ENCODE peak calls at places on chromosome 12, in eight cellular contexts. D is heart left ventricle; L is neuronal stem cell; M is H7; N is K562; Y is CD4-positive, alpha-beta T cell; U is HCT116; A is naive thymus-derived CD4-positive, alpha-beta T cell. S is an unnamed sample. For H3K27me3, the result is how much of the 10 kb centered on the place peaks cover.

GRCh38 chr12:55955800-55956508 is 9.9 kb downstream of the PMEL start:
- DNase-seq in D (no peak), L (no peak), M (peak), N (peak), Y (peak), U (peak), A (no peak), S (peak)

GRCh38 chr12:8780389-8780788 is 42.0 kb upstream of the A2ML1 start:
- DNase-seq in D (no peak), L (no peak), M (peak), N (peak), Y (no peak), U (peak), A (no peak), S (peak)

GRCh38 chr12:70692681-70693288 is 55.6 kb upstream of the PTPRB start:
- DNase-seq in D (no peak), L (no peak), M (peak), N (peak), Y (no peak), U (peak), A (no peak), S (peak)

GRCh38 chr12:94134226-94134795 is 14.1 kb upstream of the PLXNC1 start:
- DNase-seq in D (no peak), L (no peak), M (peak), N (peak), Y (no peak), U (peak), A (no peak), S (peak)

GRCh38 chr12:32505067-32505466 is 105.7 kb downstream of the FGD4 start:
- DNase-seq in D (no peak), L (no peak), M (no peak), N (no peak), Y (no peak), U (no peak), A (no peak), S (no peak)

GRCh38 chr12:98260276-98260675 is 255.1 kb upstream of the TMPO start:
- DNase-seq in D (no peak), L (no peak), M (no peak), N (no peak), Y (no peak), U (no peak), A (no peak), S (no peak)

GRCh38 chr12:23140710-23141109 is 515.7 kb downstream of the ETNK1 start:
- DNase-seq in D (no peak), L (no peak), M (no peak), N (no peak), Y (no peak), U (no peak), A (no peak), S (no peak)

GRCh38 chr12:6476496-6476895 is 6.0 kb upstream of the VAMP1 start:
- DNase-seq in D (no peak), L (no peak), M (no peak), N (no peak), Y (no peak), U (no peak), A (no peak), S (peak)

GRCh38 chr12:6563448-6564050 is 4.5 kb downstream of the NOP2 start:
- DNase-seq in D (peak), L (peak), M (peak), N (peak), Y (peak), U (no peak), A (peak), S (peak)

GRCh38 chr12:13210022-13210539 is 13.6 kb downstream of the EMP1 start:
- DNase-seq in D (no peak), L (no peak), M (no peak), N (no peak), Y (no peak), U (no peak), A (no peak), S (no peak)

GRCh38 chr12:116065561-116065960 is 211.9 kb downstream of the MED13L start:
- DNase-seq in D (no peak), L (no peak), M (no peak), N (no peak), Y (no peak), U (no peak), A (no peak), S (no peak)

GRCh38 chr12:124684971-124685688 is 117.7 kb upstream of the NCOR2 start:
- DNase-seq in D (no peak), L (no peak), M (no peak), N (no peak), Y (no peak), U (no peak), A (no peak), S (peak)

GRCh38 chr12:25186788-25187397 is 8.1 kb downstream of the DNAI7 start:
- DNase-seq in D (no peak), L (no peak), M (no peak), N (no peak), Y (no peak), U (no peak), A (no peak), S (no peak)

GRCh38 chr12:15629108-15629507 is 160.1 kb downstream of the EPS8 start:
- DNase-seq in D (peak), L (peak), M (no peak), N (no peak), Y (no peak), U (peak), A (no peak), S (peak)

GRCh38 chr12:11723993-11724392 is 74.5 kb downstream of the ETV6 start:
- DNase-seq in D (no peak), L (no peak), M (peak), N (no peak), Y (no peak), U (no peak), A (no peak), S (peak)

GRCh38 chr12:50842637-50843493 is at the start of gene TMPRSS12:
- DNase-seq in D (no peak), L (no peak), M (peak), N (no peak), Y (no peak), U (no peak), A (no peak), S (no peak)

GRCh38 chr12:56385873-56386272 is 23.2 kb upstream of the APOF start:
- DNase-seq in D (no peak), L (no peak), M (no peak), N (peak), Y (no peak), U (peak), A (no peak), S (peak)

GRCh38 chr12:42810006-42810405 is 220.5 kb upstream of the PRICKLE1 start:
- DNase-seq in D (no peak), L (no peak), M (no peak), N (no peak), Y (no peak), U (no peak), A (no peak), S (no peak)

GRCh38 chr12:83826112-83826511 is 1086.5 kb downstream of the SLC6A15 start:
- DNase-seq in D (no peak), L (peak), M (peak), N (peak), Y (no peak), U (peak), A (peak), S (peak)

GRCh38 chr12:82279597-82279996 is 78.6 kb downstream of the CCDC59 start:
- DNase-seq in D (no peak), L (no peak), M (no peak), N (no peak), Y (no peak), U (no peak), A (no peak), S (no peak)

GRCh38 chr12:114263031-114263825 is 142.7 kb downstream of the TBX5 start:
- DNase-seq in D (no peak), L (no peak), M (no peak), N (no peak), Y (no peak), U (no peak), A (no peak), S (no peak)

GRCh38 chr12:49369723-49370145 is 2.5 kb downstream of the SPATS2 start:
- DNase-seq in D (peak), L (no peak), M (peak), N (peak), Y (no peak), U (no peak), A (no peak), S (peak)

GRCh38 chr12:23472329-23472971 is 477.0 kb downstream of the SOX5 start:
- DNase-seq in D (no peak), L (no peak), M (no peak), N (peak), Y (no peak), U (no peak), A (no peak), S (no peak)

GRCh38 chr12:26493656-26494055 is 298.3 kb downstream of the SSPN start:
- DNase-seq in D (no peak), L (no peak), M (no peak), N (no peak), Y (no peak), U (peak), A (no peak), S (no peak)

GRCh38 chr12:124687695-124688301 is 120.4 kb upstream of the NCOR2 start:
- DNase-seq in D (peak), L (no peak), M (no peak), N (no peak), Y (peak), U (no peak), A (no peak), S (no peak)

GRCh38 chr12:73330584-73331351 is 1058.6 kb downstream of the TRHDE start:
- DNase-seq in D (no peak), L (no peak), M (no peak), N (no peak), Y (no peak), U (no peak), A (no peak), S (no peak)

GRCh38 chr12:27808831-27809230 is 28.8 kb upstream of the MANSC4 start:
- DNase-seq in D (peak), L (no peak), M (no peak), N (no peak), Y (no peak), U (no peak), A (no peak), S (no peak)

GRCh38 chr12:107622005-107622404 is 63.6 kb upstream of the PWP1 start:
- DNase-seq in D (no peak), L (no peak), M (peak), N (peak), Y (no peak), U (peak), A (no peak), S (peak)

GRCh38 chr12:112627851-112628250 is 163.7 kb upstream of the RPH3A start:
- DNase-seq in D (no peak), L (no peak), M (no peak), N (no peak), Y (no peak), U (no peak), A (no peak), S (no peak)

GRCh38 chr12:25997401-25997973 is 39.0 kb downstream of the RASSF8 start:
- DNase-seq in D (no peak), L (peak), M (no peak), N (no peak), Y (no peak), U (peak), A (no peak), S (no peak)

GRCh38 chr12:120261951-120262851 is 3.3 kb downstream of the PXN start:
- DNase-seq in D (no peak), L (no peak), M (no peak), N (peak), Y (no peak), U (peak), A (no peak), S (no peak)

GRCh38 chr12:92753976-92754885 is 51.4 kb downstream of the PLEKHG7 start:
- DNase-seq in D (peak), L (no peak), M (no peak), N (no peak), Y (no peak), U (no peak), A (no peak), S (no peak)

GRCh38 chr12:132318135-132318534 is 11.3 kb downstream of the GALNT9 start:
- DNase-seq in D (no peak), L (no peak), M (no peak), N (no peak), Y (no peak), U (no peak), A (no peak), S (no peak)

GRCh38 chr12:12586879-12587675 is 24.4 kb upstream of the DUSP16 start:
- DNase-seq in D (no peak), L (no peak), M (no peak), N (no peak), Y (no peak), U (no peak), A (no peak), S (no peak)

GRCh38 chr12:50635857-50636256 is 128.0 kb upstream of the ATF1 start:
- DNase-seq in D (no peak), L (no peak), M (no peak), N (no peak), Y (no peak), U (no peak), A (no peak), S (no peak)

GRCh38 chr12:107400686-107401447 is 284.7 kb upstream of the PWP1 start:
- DNase-seq in D (no peak), L (no peak), M (no peak), N (no peak), Y (no peak), U (no peak), A (no peak), S (no peak)

GRCh38 chr12:18805516-18806248 is 67.8 kb downstream of the CAPZA3 start:
- DNase-seq in D (no peak), L (no peak), M (peak), N (no peak), Y (no peak), U (no peak), A (no peak), S (no peak)

GRCh38 chr12:54032220-54032619 is 630 bp upstream of the HOXC5 start:
- DNase-seq in D (no peak), L (no peak), M (no peak), N (no peak), Y (no peak), U (no peak), A (no peak), S (no peak)

GRCh38 chr12:54028324-54029201 is at the start of gene HOXC6:
- DNase-seq in D (no peak), L (no peak), M (peak), N (peak), Y (no peak), U (no peak), A (no peak), S (no peak)

GRCh38 chr12:54030889-54031860 is 1.7 kb upstream of the HOXC5 start:
- DNase-seq in D (no peak), L (no peak), M (peak), N (no peak), Y (no peak), U (no peak), A (no peak), S (peak)

GRCh38 chr12:54029529-54030441 is 1.5 kb downstream of the HOXC6 start:
- DNase-seq in D (no peak), L (no peak), M (peak), N (no peak), Y (no peak), U (no peak), A (no peak), S (no peak)

GRCh38 chr12:54030442-54030801 is 2.2 kb downstream of the HOXC6 start:
- DNase-seq in D (no peak), L (no peak), M (no peak), N (no peak), Y (no peak), U (no peak), A (no peak), S (no peak)
- H3K27me3 ChIP-seq in D (half or more), L (half or more), M (half or more), N (under half), Y (half or more), U (under half), A (half or more), S (half or more)

GRCh38 chr12:52832451-52832850 is 1.7 kb downstream of the KRT79 start:
- DNase-seq in D (no peak), L (no peak), M (no peak), N (no peak), Y (no peak), U (no peak), A (no peak), S (no peak)
- H3K27me3 ChIP-seq in D (under half), L (under half), M (under half), N (under half), Y (under half), U (under half), A (under half), S (under half)

DNA sequence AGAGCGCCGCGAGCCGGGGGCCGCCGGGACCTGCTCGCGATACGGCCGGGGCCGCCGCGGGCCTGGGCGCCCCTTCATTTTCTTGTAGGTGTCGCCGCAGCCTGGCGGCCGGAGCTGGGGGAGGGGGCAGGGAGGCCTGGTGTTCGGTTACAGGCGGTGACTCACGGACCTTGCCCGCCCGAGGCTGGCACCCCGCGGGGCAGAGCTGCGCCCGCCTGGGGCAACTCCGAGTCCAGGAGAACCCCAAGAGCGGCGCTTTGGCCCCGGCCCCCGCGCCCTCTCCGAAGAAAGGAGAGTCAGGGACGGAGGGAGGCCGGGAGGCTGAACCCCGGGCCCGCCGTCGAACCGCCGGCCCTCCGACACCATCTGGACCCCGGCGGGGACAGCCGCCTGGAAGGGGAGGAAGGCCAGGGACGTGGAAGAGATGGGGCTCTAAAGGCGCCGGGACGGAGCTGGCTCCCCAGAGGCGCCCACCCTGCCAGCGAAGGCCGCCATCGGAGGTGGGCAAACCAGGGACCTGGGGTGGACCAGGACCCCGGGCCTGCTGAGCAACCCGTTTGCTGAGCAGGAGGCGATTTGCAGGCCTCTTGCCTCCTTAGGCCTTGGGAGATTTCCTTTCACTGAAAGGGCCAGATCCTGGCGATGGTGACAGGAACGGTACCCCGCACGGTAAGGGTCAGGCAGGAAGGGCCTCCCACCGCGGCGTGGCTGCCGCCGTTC is 828 bp upstream of the NUAK1 start:
- DNase-seq in D (peak), L (peak), M (peak), N (no peak), Y (no peak), U (peak), A (peak), S (peak)
- H3K27me3 ChIP-seq in D (under half), L (under half), M (under half), N (under half), Y (half or more), U (under half), A (under half), S (under half)

GRCh38 chr12:65725376-65725775 is 98.9 kb upstream of the HMGA2 start:
- DNase-seq in D (no peak), L (no peak), M (no peak), N (no peak), Y (no peak), U (peak), A (no peak), S (no peak)
- H3K27me3 ChIP-seq in D (under half), L (under half), M (under half), N (under half), Y (under half), U (under half), A (under half), S (under half)

DNA sequence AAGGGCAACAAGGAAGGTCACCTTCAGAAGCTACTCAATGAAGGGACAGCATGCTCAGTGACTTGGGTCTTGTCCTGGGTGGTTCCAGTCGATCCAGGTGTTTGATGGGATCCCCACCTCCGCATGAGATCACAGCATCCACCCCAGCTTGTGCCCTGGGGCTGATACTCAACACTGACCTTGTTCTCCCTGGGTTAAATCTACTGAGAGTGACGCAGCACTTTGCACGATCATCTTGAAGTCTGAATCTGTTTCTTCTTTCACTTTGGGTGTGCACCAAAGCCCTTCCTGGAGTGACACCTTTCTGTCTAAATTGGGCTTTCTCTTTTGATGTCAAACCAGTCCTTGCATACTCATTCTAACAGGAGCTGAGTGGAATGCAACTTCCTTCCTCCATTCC is 13.8 kb downstream of the NOS1 start:
- DNase-seq in D (no peak), L (no peak), M (no peak), N (no peak), Y (no peak), U (no peak), A (no peak), S (no peak)
- H3K27me3 ChIP-seq in D (under half), L (under half), M (under half), N (under half), Y (under half), U (under half), A (under half), S (under half)

GRCh38 chr12:67211029-67211428 is 58.1 kb upstream of the CAND1 start:
- DNase-seq in D (no peak), L (no peak), M (no peak), N (no peak), Y (no peak), U (no peak), A (no peak), S (no peak)

GRCh38 chr12:67208326-67209067 is 60.7 kb upstream of the CAND1 start:
- DNase-seq in D (no peak), L (no peak), M (no peak), N (no peak), Y (no peak), U (no peak), A (no peak), S (no peak)

DNA sequence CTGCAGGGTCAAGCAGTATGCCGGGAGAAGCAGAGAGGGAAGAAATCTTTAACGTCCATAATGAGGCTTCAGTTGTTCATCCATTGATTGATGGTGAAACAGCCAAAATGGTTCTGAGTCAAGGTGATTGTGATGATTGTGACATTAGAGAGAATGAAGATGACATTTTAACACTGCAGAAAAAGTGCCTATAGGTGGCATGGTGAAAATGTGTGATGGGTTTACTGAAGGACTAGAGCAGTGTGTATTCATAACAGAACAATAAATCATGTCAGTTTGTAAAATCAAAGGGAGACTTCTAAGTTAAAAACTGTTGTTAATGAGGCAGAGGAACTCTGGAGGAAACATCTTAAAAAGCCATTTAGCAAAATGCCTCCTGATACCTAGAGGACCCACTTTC is 57.7 kb upstream of the CAND1 start:
- DNase-seq in D (no peak), L (no peak), M (no peak), N (no peak), Y (no peak), U (no peak), A (no peak), S (no peak)
- H3K27me3 ChIP-seq in D (under half), L (under half), M (under half), N (under half), Y (under half), U (half or more), A (under half), S (under half)

DNA sequence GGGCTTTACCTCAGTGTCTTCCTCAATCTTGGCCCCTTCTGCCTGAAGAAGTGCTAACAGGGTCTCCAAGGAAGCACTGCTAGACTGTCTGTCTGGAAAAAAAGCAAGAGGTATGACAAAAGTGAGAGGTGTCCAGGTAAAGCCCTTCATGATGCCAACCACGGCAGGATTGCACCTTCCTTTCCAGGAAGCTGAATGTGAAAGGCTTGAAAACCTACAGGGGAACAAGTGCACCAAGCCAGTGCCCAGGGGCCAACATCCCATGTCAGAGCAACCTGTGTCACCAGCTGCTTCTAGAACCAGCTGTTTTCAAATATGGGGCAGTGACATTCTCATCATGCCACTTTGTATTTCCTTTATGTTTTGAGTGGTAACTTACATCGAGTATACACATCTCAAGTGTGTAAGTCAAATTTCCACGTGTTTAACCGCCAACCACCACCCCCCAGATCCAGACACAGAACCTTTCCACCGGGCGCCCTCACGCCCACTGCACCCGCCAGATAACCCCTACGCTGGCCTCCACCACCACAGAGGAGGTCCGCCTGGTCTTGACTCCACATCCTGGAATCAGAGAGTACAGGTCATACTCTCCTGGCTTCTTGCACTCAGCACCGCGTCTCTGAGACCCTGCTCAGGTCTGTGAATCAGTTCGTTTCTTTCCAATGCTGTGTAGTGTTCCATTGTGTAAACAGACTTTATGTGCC is 27.3 kb downstream of the VPS37B start:
- DNase-seq in D (no peak), L (no peak), M (no peak), N (no peak), Y (no peak), U (no peak), A (no peak), S (no peak)
- H3K27me3 ChIP-seq in D (under half), L (under half), M (under half), N (under half), Y (under half), U (under half), A (under half), S (under half)